ENCODE peak calls at places on chromosomes 13 and 19, in nine cellular contexts. G is stomach, Y is GM12878, S is H1, V is sigmoid colon, U is tibial nerve, R is ovary, D is A549, I is suprapubic skin. O is an unnamed sample.

GRCh38 chr19:43720936-43721335 is 5.1 kb downstream of the IRGC start:
- DNase-seq in G (no peak), Y (no peak), S (no peak), V (no peak), U (no peak), R (no peak), D (no peak), I (no peak), O (no peak)

GRCh38 chr19:919157-920050 is 2.3 kb downstream of the KISS1R start:
- DNase-seq in G (no peak), Y (no peak), S (peak; percentile 73), V (no peak), U (no peak), R (no peak), D (no peak), I (no peak), O (no peak)

GRCh38 chr13:114120486-114121430 is 11.7 kb downstream of the RASA3 start:
- DNase-seq in G (no peak), Y (no peak), S (no peak), V (no peak), U (no peak), R (no peak), D (no peak), I (no peak), O (no peak)

GRCh38 chr13:95954266-95954665 is 98.9 kb downstream of the UGGT2 start:
- DNase-seq in G (no peak), Y (no peak), S (no peak), V (no peak), U (no peak), R (no peak), D (no peak), I (no peak), O (no peak)

GRCh38 chr13:69264362-69265334 is 843.0 kb upstream of the ATXN8OS start:
- DNase-seq in G (no peak), Y (no peak), S (no peak), V (no peak), U (no peak), R (no peak), D (no peak), I (no peak), O (no peak)

GRCh38 chr13:25752957-25753540 is 298.8 kb downstream of the SHISA2 start:
- DNase-seq in G (peak; percentile 67), Y (no peak), S (no peak), V (no peak), U (peak; percentile 43), R (no peak), D (no peak), I (no peak), O (peak; percentile 35)

GRCh38 chr13:24038405-24038804 is 122.1 kb upstream of the SPATA13 start:
- DNase-seq in G (no peak), Y (no peak), S (no peak), V (no peak), U (no peak), R (no peak), D (no peak), I (no peak), O (no peak)

GRCh38 chr13:110539894-110540293 is 21.6 kb downstream of the RAB20 start:
- DNase-seq in G (no peak), Y (no peak), S (no peak), V (no peak), U (no peak), R (no peak), D (no peak), I (no peak), O (no peak)

GRCh38 chr13:96403241-96403640 is 313.3 kb downstream of the HS6ST3 start:
- DNase-seq in G (no peak), Y (no peak), S (no peak), V (no peak), U (no peak), R (no peak), D (no peak), I (no peak), O (no peak)

GRCh38 chr13:113592571-113592970 is 8.0 kb downstream of the TFDP1 start:
- DNase-seq in G (peak; percentile 5), Y (no peak), S (no peak), V (peak; percentile 34), U (no peak), R (no peak), D (no peak), I (no peak), O (peak; percentile 6)

GRCh38 chr19:14089662-14090508 is 666 bp downstream of the SAMD1 start:
- DNase-seq in G (peak; percentile 62), Y (no peak), S (peak; percentile 62), V (no peak), U (peak; percentile 17), R (peak; percentile 71), D (peak; percentile 69), I (no peak), O (peak; percentile 63)

GRCh38 chr19:13083627-13084026 is 19.0 kb downstream of the LYL1 start:
- DNase-seq in G (no peak), Y (no peak), S (no peak), V (no peak), U (no peak), R (no peak), D (no peak), I (no peak), O (no peak)

GRCh38 chr19:12800873-12801465 is 631 bp downstream of the PRDX2 start:
- DNase-seq in G (no peak), Y (no peak), S (no peak), V (no peak), U (no peak), R (no peak), D (no peak), I (no peak), O (no peak)

GRCh38 chr13:53206455-53206854 is 177.8 kb downstream of the OLFM4 start:
- DNase-seq in G (no peak), Y (no peak), S (no peak), V (no peak), U (no peak), R (no peak), D (peak; percentile 7), I (no peak), O (no peak)

GRCh38 chr13:38099751-38100150 is 230.2 kb upstream of the TRPC4 start:
- DNase-seq in G (no peak), Y (no peak), S (no peak), V (no peak), U (no peak), R (no peak), D (no peak), I (no peak), O (no peak)

GRCh38 chr19:19776206-19777008 is 43.5 kb upstream of the ZNF14 start:
- DNase-seq in G (peak; percentile 98), Y (peak; percentile 96), S (peak; percentile 94), V (peak; percentile 99), U (peak; percentile 93), R (peak; percentile 96), D (peak; percentile 96), I (peak; percentile 98), O (peak; percentile 98)
- TF ChIP-seq CTCF in G (peak; percentile 41), Y (no peak), S (no peak), V (no peak), U (peak; percentile 59), R (no peak), D (no peak), I (no peak), O (peak; percentile 35)

DNA sequence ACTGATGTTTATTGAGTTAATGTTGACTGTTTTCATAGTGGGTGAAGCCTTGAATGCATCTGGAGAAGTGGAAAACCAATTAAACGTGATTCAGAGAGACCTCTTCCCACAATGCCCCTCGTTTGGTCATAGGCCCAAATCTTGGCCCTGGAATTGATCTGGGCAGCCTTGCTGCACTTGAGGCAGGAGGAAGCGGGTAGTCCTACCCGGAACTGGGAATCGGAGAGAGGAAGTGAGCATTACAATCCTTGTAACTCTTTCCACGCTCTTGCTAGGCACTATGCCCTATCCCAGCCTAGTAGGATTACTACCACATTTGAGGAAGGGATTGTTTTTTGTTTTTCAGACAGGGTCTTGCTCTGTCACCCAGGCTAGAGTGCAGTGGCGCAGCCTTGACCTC is 3.6 kb downstream of the KCNK6 start:
- DNase-seq in G (no peak), Y (no peak), S (no peak), V (no peak), U (no peak), R (no peak), D (no peak), I (no peak), O (no peak)
- TF ChIP-seq POLR2A in G (no peak), Y (no peak), S (no peak), V (no peak), U (no peak), R (no peak), D (no peak), I (no peak), O (no peak)

GRCh38 chr19:17469371-17470203 is 737 bp upstream of the SLC27A1 start:
- DNase-seq in G (peak; percentile 98), Y (peak; percentile 86), S (peak; percentile 95), V (peak; percentile 99), U (peak; percentile 99), R (peak; percentile 98), D (peak; percentile 97), I (peak; percentile 99), O (peak; percentile 97)

GRCh38 chr19:17471410-17472125 is 1.2 kb downstream of the SLC27A1 start:
- DNase-seq in G (no peak), Y (no peak), S (no peak), V (no peak), U (no peak), R (no peak), D (no peak), I (no peak), O (no peak)

GRCh38 chr19:17475541-17476115 is 5.3 kb downstream of the SLC27A1 start:
- DNase-seq in G (peak; percentile 65), Y (no peak), S (no peak), V (peak; percentile 84), U (peak; percentile 39), R (no peak), D (no peak), I (no peak), O (peak; percentile 31)

GRCh38 chr19:17470204-17470841 is at the start of gene SLC27A1:
- DNase-seq in G (peak; percentile 98), Y (peak; percentile 86), S (peak; percentile 97), V (peak; percentile 100), U (peak; percentile 98), R (peak; percentile 99), D (peak; percentile 96), I (peak; percentile 99), O (peak; percentile 98)

DNA sequence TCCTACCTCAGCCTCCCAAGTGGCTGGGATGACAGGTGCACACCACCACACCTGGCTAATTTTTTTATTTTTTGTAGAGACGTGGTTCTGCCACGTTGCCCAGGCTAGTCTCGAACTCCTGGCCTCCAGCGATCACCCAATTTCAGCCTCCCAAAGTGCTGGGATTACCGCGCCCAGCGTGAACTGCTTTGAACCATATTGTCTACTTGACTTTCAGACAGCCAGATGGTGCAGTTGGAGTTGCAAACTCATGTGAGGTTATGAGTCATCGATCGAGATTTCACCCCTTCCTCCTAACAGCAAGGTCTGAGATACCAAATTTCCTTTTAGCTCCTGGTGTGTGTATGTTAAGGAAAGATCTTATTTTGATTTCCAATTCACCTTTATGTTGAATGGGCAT is 2.7 kb downstream of the SLC27A1 start:
- DNase-seq in G (peak; percentile 30), Y (no peak), S (no peak), V (no peak), U (no peak), R (no peak), D (peak; percentile 37), I (no peak), O (no peak)
- TF ChIP-seq EP300 in G (no peak), Y (no peak), S (no peak), V (no peak), U (no peak), R (no peak), D (no peak), I (no peak), O (no peak)

DNA sequence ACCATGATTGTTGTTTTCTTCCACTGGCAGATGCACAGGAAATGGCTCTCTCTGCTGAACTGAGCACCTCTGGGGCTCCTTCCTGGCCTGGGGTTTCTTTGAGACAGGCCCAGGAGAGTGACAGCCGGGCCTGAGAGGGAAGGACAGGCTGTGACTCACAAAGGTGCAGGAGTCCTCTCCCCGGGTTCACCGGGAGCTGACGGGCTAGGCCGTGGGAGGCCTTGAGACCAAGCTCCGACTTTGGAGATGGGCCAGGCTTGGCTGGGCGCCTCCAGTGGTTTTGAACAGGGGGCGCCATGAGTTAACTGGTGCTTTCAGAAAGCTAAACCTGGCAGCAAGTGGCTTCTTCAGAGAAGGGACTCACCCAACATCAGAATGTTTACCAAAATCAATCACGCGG is 143.4 kb downstream of the URI1 start:
- DNase-seq in G (no peak), Y (no peak), S (peak; percentile 62), V (no peak), U (no peak), R (peak; percentile 55), D (peak; percentile 25), I (no peak), O (no peak)
- TF ChIP-seq CTCF in G (no peak), Y (peak; percentile 5), S (peak; percentile 53), V (no peak), U (no peak), R (no peak), D (peak; percentile 11), I (no peak), O (no peak)